ENCODE peak calls at places on chromosomes 6 and 20, in eight cellular contexts. F is pancreas; J is cardiac fibroblast; H is T-helper 2 cell treated with Interferon-gamma antibody and Interleukin-4, amounts not matched to agents 5 μg/mL and 100 μg/mL, for 36 hours; B is nephron progenitor cell; Y is activated CD4-positive, CD25-positive, alpha-beta regulatory T cell; K is NCI-H1417; Z is NCI-H1092. C is an unnamed sample.

GRCh38 chr20:10264166-10264558 is 45.5 kb downstream of the SNAP25 start:
- DNase-seq in F (no peak), J (no peak), H (no peak), B (no peak), Y (no peak), K (no peak), Z (no peak), C (no peak)

GRCh38 chr6:167711784-167712183 is 114.9 kb upstream of the AFDN start:
- DNase-seq in F (no peak), J (no peak), H (no peak), B (no peak), Y (no peak), K (no peak), Z (no peak), C (no peak)

GRCh38 chr20:9068232-9068781 is 580 bp upstream of the PLCB4 start:
- DNase-seq in F (no peak), J (peak), H (no peak), B (peak), Y (no peak), K (peak), Z (peak), C (no peak)

GRCh38 chr20:53316221-53316937 is 277.3 kb downstream of the ZNF217 start:
- DNase-seq in F (no peak), J (no peak), H (no peak), B (no peak), Y (no peak), K (no peak), Z (no peak), C (no peak)

GRCh38 chr20:48783533-48784272 is 44.1 kb downstream of the PREX1 start:
- DNase-seq in F (no peak), J (peak), H (peak), B (no peak), Y (no peak), K (no peak), Z (no peak), C (no peak)

GRCh38 chr6:107789361-107789760 is 34.8 kb downstream of the SCML4 start:
- DNase-seq in F (no peak), J (no peak), H (no peak), B (no peak), Y (no peak), K (no peak), Z (no peak), C (no peak)

GRCh38 chr6:166169549-166170421 is 2.1 kb upstream of the TBXT start:
- DNase-seq in F (no peak), J (no peak), H (no peak), B (peak), Y (no peak), K (no peak), Z (no peak), C (no peak)

GRCh38 chr6:155791186-155791585 is 335.5 kb upstream of the NOX3 start:
- DNase-seq in F (no peak), J (no peak), H (no peak), B (no peak), Y (no peak), K (no peak), Z (no peak), C (no peak)

GRCh38 chr20:32480361-32481199 is 104.6 kb downstream of the NOL4L start:
- DNase-seq in F (peak), J (peak), H (no peak), B (no peak), Y (no peak), K (no peak), Z (no peak), C (no peak)

GRCh38 chr6:121794630-121795029 is 359.2 kb downstream of the GJA1 start:
- DNase-seq in F (no peak), J (peak), H (no peak), B (no peak), Y (no peak), K (no peak), Z (no peak), C (no peak)

GRCh38 chr6:64712606-64713005 is 994.4 kb downstream of the EYS start:
- DNase-seq in F (no peak), J (peak), H (no peak), B (no peak), Y (no peak), K (no peak), Z (no peak), C (no peak)

GRCh38 chr20:5652626-5653573 is 97.3 kb upstream of the SHLD1 start:
- DNase-seq in F (no peak), J (peak), H (no peak), B (no peak), Y (no peak), K (no peak), Z (no peak), C (no peak)

GRCh38 chr20:57006411-57007170 is 259.9 kb downstream of the BMP7 start:
- DNase-seq in F (no peak), J (no peak), H (no peak), B (no peak), Y (no peak), K (no peak), Z (no peak), C (no peak)

GRCh38 chr6:163731215-163732013 is 316.9 kb downstream of the QKI start:
- DNase-seq in F (no peak), J (no peak), H (no peak), B (no peak), Y (no peak), K (no peak), Z (no peak), C (no peak)

GRCh38 chr6:162854734-162855191 is 127.0 kb downstream of the PACRG start:
- DNase-seq in F (no peak), J (no peak), H (no peak), B (peak), Y (no peak), K (no peak), Z (no peak), C (no peak)

GRCh38 chr6:5525209-5525608 is 263.9 kb downstream of the FARS2 start:
- DNase-seq in F (no peak), J (peak), H (no peak), B (no peak), Y (no peak), K (no peak), Z (no peak), C (no peak)

GRCh38 chr20:51594999-51595532 is 52.5 kb upstream of the NFATC2 start:
- DNase-seq in F (peak), J (peak), H (peak), B (peak), Y (peak), K (peak), Z (peak), C (peak)

GRCh38 chr6:41093729-41094128 is 21.0 kb downstream of the NFYA start:
- DNase-seq in F (no peak), J (no peak), H (no peak), B (no peak), Y (no peak), K (no peak), Z (no peak), C (no peak)

C was measured in T-helper 17 cell.